ENCODE peak calls at places on chromosomes 16 and 17, in five cellular contexts. S is stimulated activated CD8-positive, alpha-beta memory T cell treated with anti-CD3 and anti-CD28 coated beads, Interleukin-4, amount 100 ng/mL, for 24 hours; U is AG09309; P is pancreas; I is fibroblast of the conjunctiva. Y is an unnamed sample.
A peak's percentile ranks its signal among the peaks of the same experiment; 100 is the strongest.

GRCh38 chr17:15915996-15916395 is 28.9 kb upstream of the ADORA2B start:
- DNase-seq in P (no peak), U (no peak), I (no peak), S (no peak), Y (no peak)

GRCh38 chr17:50976951-50977472 is 110.9 kb upstream of the TOB1 start:
- DNase-seq in U (no peak), I (no peak), S (no peak), P (no peak), Y (no peak)

GRCh38 chr16:47905771-47906170 is 250.0 kb downstream of the ABCC12 start:
- DNase-seq in P (no peak), U (no peak), I (no peak), S (no peak), Y (no peak)

GRCh38 chr16:31696968-31697743 is 169.5 kb downstream of the AHSP start:
- DNase-seq in S (no peak), P (no peak), I (peak; percentile 21), U (peak; percentile 21), Y (no peak)

GRCh38 chr17:10119203-10120112 is 78.9 kb downstream of the GAS7 start:
- DNase-seq in I (no peak), S (no peak), P (peak; percentile 66), U (no peak), Y (no peak)

GRCh38 chr17:78224226-78225087 is 7.0 kb upstream of the TMEM235 start:
- DNase-seq in U (no peak), I (no peak), P (no peak), S (no peak), Y (no peak)

GRCh38 chr17:80668375-80669149 is 123.9 kb downstream of the RPTOR start:
- DNase-seq in P (no peak), U (no peak), I (no peak), S (no peak), Y (no peak)

GRCh38 chr17:79788455-79788854 is 8.4 kb downstream of the CBX8 start:
- DNase-seq in S (no peak), U (no peak), I (no peak), P (no peak), Y (peak; percentile 7)

GRCh38 chr17:75891022-75891604 is 5.6 kb downstream of the TRIM65 start:
- DNase-seq in I (no peak), S (no peak), U (no peak), P (no peak), Y (no peak)

GRCh38 chr17:19016881-19017280 is 12.3 kb upstream of the FAM83G start:
- DNase-seq in P (no peak), I (no peak), U (no peak), S (no peak), Y (no peak)

GRCh38 chr17:77691216-77692085 is 267.1 kb upstream of the TNRC6C start:
- DNase-seq in S (no peak), I (no peak), P (no peak), U (no peak), Y (no peak)

GRCh38 chr17:41391535-41391934 is 5.9 kb downstream of the KRT31 start:
- DNase-seq in P (no peak), I (no peak), U (no peak), S (no peak), Y (no peak)

GRCh38 chr17:48997827-48998556 is 807 bp downstream of the IGF2BP1 start:
- DNase-seq in S (no peak), I (no peak), U (no peak), P (no peak), Y (no peak)

GRCh38 chr17:8160741-8161221 is 2.0 kb downstream of the VAMP2 start:
- DNase-seq in I (no peak), P (no peak), S (no peak), U (no peak), Y (no peak)

GRCh38 chr16:29825145-29826044 is 5.1 kb downstream of the MVP start:
- DNase-seq in S (no peak), U (no peak), P (no peak), I (peak; percentile 67), Y (peak; percentile 79)

GRCh38 chr16:67375161-67375560 is 18.1 kb downstream of the TPPP3 start:
- DNase-seq in S (no peak), P (no peak), I (no peak), U (no peak), Y (no peak)

GRCh38 chr16:87304951-87305350 is 12.2 kb downstream of the C16orf95 start:
- DNase-seq in S (no peak), P (no peak), U (no peak), I (no peak), Y (no peak)

GRCh38 chr16:4319454-4319853 is 3.6 kb downstream of the GLIS2 start:
- DNase-seq in I (no peak), P (no peak), S (peak; percentile 59), U (no peak), Y (no peak)

GRCh38 chr16:30805056-30805369 is 18.0 kb upstream of the ZNF629 start:
- DNase-seq in U (no peak), P (no peak), I (no peak), S (no peak), Y (no peak)

GRCh38 chr17:58328195-58329034 is at the start of gene TSPOAP1:
- DNase-seq in U (no peak), P (no peak), I (no peak), S (peak; percentile 81), Y (no peak)

GRCh38 chr17:71114911-71115668 is 945.8 kb downstream of the KCNJ2 start:
- DNase-seq in I (no peak), U (no peak), P (no peak), S (no peak), Y (no peak)

GRCh38 chr17:27339836-27340550 is 46.1 kb downstream of the WSB1 start:
- DNase-seq in P (no peak), S (no peak), U (no peak), I (no peak), Y (no peak)

GRCh38 chr17:41518031-41518430 is 659 bp downstream of the KRT15 start:
- DNase-seq in S (no peak), U (no peak), P (no peak), I (no peak), Y (no peak)

GRCh38 chr17:29291163-29291752 is 2.7 kb downstream of the NUFIP2 start:
- DNase-seq in I (peak; percentile 56), U (peak; percentile 41), S (no peak), P (no peak), Y (no peak)

GRCh38 chr17:33888455-33888854 is 366.6 kb upstream of the CCL2 start:
- DNase-seq in U (no peak), I (no peak), P (no peak), S (no peak), Y (no peak)

GRCh38 chr16:19697756-19698318 is 20.2 kb downstream of the KNOP1 start:
- DNase-seq in U (no peak), S (no peak), I (no peak), P (peak; percentile 72), Y (no peak)

GRCh38 chr16:89484088-89484501 is 6.3 kb downstream of the ANKRD11 start:
- DNase-seq in I (no peak), S (no peak), U (no peak), P (no peak), Y (no peak)

GRCh38 chr16:69935278-69935711 is 15.8 kb upstream of the CLEC18A start:
- DNase-seq in U (no peak), P (no peak), S (no peak), I (no peak), Y (peak; percentile 33)

GRCh38 chr16:84520778-84521770 is 16.6 kb upstream of the MEAK7 start:
- DNase-seq in U (no peak), S (no peak), I (no peak), P (no peak), Y (no peak)

GRCh38 chr17:68425979-68426378 is 31.3 kb downstream of the WIPI1 start:
- DNase-seq in P (no peak), U (no peak), I (no peak), S (no peak), Y (no peak)

GRCh38 chr16:3004319-3004718 is 8.4 kb upstream of the CLDN9 start:
- DNase-seq in S (no peak), I (no peak), U (no peak), P (no peak), Y (no peak)

GRCh38 chr17:58276423-58276822 is 4.3 kb downstream of the MPO start:
- DNase-seq in P (no peak), I (no peak), S (no peak), U (no peak), Y (no peak)